ENCODE peak calls at places on chromosomes 3 and 15, in five cellular contexts. F, B, N, K and R are unnamed samples.

GRCh38 chr3:140467916-140468315 is 209.9 kb upstream of the TRIM42 start:
- DNase-seq in F (no peak), N (no peak), B (no peak), K (no peak), R (peak; percentile 43)

GRCh38 chr15:92162657-92163056 is 231.0 kb upstream of the ST8SIA2 start:
- DNase-seq in N (no peak), K (no peak), B (no peak), F (no peak), R (no peak)

GRCh38 chr3:106328224-106328623 is 459.4 kb upstream of the CBLB start:
- DNase-seq in K (no peak), F (no peak), B (no peak), N (no peak), R (no peak)

GRCh38 chr3:100045696-100046095 is 68.6 kb downstream of the FILIP1L start:
- DNase-seq in B (no peak), F (no peak), K (peak; percentile 96), N (no peak), R (peak; percentile 55)

GRCh38 chr3:161915283-161915682 is 418.7 kb downstream of the OTOL1 start:
- DNase-seq in F (no peak), N (no peak), K (no peak), B (no peak), R (no peak)

GRCh38 chr3:44198957-44199269 is 42.8 kb upstream of the TOPAZ1 start:
- DNase-seq in B (peak; percentile 1), N (no peak), F (no peak), K (no peak), R (no peak)

GRCh38 chr3:143222505-143222904 is 102.9 kb downstream of the CHST2 start:
- DNase-seq in K (no peak), B (no peak), N (no peak), F (no peak), R (no peak)

GRCh38 chr15:78808550-78808949 is 2.7 kb downstream of the ADAMTS7 start:
- DNase-seq in K (no peak), B (no peak), N (peak; percentile 51), F (no peak), R (peak; percentile 54)